ENCODE peak calls at places on chromosomes 16 and 17, in four cellular contexts. V is K562, M is SK-N-SH, X is HepG2. Q is an unnamed sample.

GRCh38 chr17:13843862-13844640 is 225.3 kb upstream of the COX10 start:
- DNase-seq in V (no peak), M (no peak), X (no peak), Q (no peak)

GRCh38 chr17:82849076-82849945 is 9.5 kb upstream of the ZNF750 start:
- DNase-seq in V (no peak), M (no peak), X (no peak), Q (no peak)

GRCh38 chr17:6523330-6523729 is 33.0 kb downstream of the PITPNM3 start:
- DNase-seq in V (no peak), M (no peak), X (peak; percentile 69), Q (peak; percentile 32)

GRCh38 chr17:55735784-55736405 is 13.2 kb upstream of the TMEM100 start:
- DNase-seq in V (peak; percentile 47), M (peak; percentile 52), X (peak; percentile 54), Q (peak; percentile 49)

GRCh38 chr17:81085420-81085911 is 50.5 kb downstream of the BAIAP2 start:
- DNase-seq in V (no peak), M (no peak), X (no peak), Q (no peak)

GRCh38 chr16:47884131-47884725 is 271.6 kb downstream of the ABCC12 start:
- DNase-seq in V (no peak), M (no peak), X (no peak), Q (no peak)

GRCh38 chr16:2838928-2839327 is 8.8 kb downstream of the ZG16B start:
- DNase-seq in V (peak; percentile 78), M (peak; percentile 90), X (peak; percentile 72), Q (no peak)

GRCh38 chr16:85460983-85461813 is 151.9 kb upstream of the GSE1 start:
- DNase-seq in V (no peak), M (peak; percentile 71), X (peak; percentile 39), Q (no peak)

GRCh38 chr17:72489273-72489641 is 368.4 kb downstream of the SOX9 start:
- DNase-seq in V (no peak), M (no peak), X (peak; percentile 67), Q (no peak)

GRCh38 chr17:50523208-50523607 is 9.3 kb upstream of the EPN3 start:
- DNase-seq in V (no peak), M (no peak), X (peak; percentile 55), Q (no peak)

GRCh38 chr17:7848131-7848579 is 6.7 kb upstream of the TMEM88 start:
- DNase-seq in V (no peak), M (no peak), X (no peak), Q (no peak)

GRCh38 chr17:42809250-42809649 is 10.6 kb downstream of the CNTD1 start:
- DNase-seq in V (no peak), M (no peak), X (no peak), Q (no peak)

GRCh38 chr17:66717680-66718079 is 117.2 kb upstream of the CACNG5 start:
- DNase-seq in V (no peak), M (no peak), X (no peak), Q (no peak)

GRCh38 chr16:89661215-89661614 is 3.6 kb downstream of the SPATA33 start:
- DNase-seq in V (no peak), M (no peak), X (no peak), Q (no peak)

GRCh38 chr16:88560722-88561484 is 9.3 kb upstream of the ZC3H18 start:
- DNase-seq in V (peak; percentile 59), M (no peak), X (peak; percentile 44), Q (no peak)

GRCh38 chr17:14337596-14338079 is 36.8 kb downstream of the HS3ST3B1 start:
- DNase-seq in V (no peak), M (no peak), X (no peak), Q (no peak)

GRCh38 chr17:58305626-58306025 is 23.0 kb downstream of the TSPOAP1 start:
- DNase-seq in V (no peak), M (no peak), X (no peak), Q (no peak)

GRCh38 chr16:12498077-12498476 is 305.6 kb downstream of the CPPED1 start:
- DNase-seq in V (no peak), M (no peak), X (no peak), Q (no peak)

GRCh38 chr17:8829036-8829941 is 30.1 kb upstream of the MFSD6L start:
- DNase-seq in V (no peak), M (no peak), X (no peak), Q (no peak)

GRCh38 chr17:32636593-32637218 is 149.9 kb downstream of the CDK5R1 start:
- DNase-seq in V (no peak), M (no peak), X (no peak), Q (no peak)

GRCh38 chr17:33310296-33310695 is 17.2 kb upstream of the ASIC2 start:
- DNase-seq in V (no peak), M (no peak), X (no peak), Q (no peak)

GRCh38 chr16:68744744-68745280 is 7.7 kb downstream of the CDH1 start:
- DNase-seq in V (no peak), M (no peak), X (peak; percentile 97), Q (peak; percentile 88)

GRCh38 chr16:8893976-8894690 is 12.0 kb downstream of the LITAFD start:
- DNase-seq in V (no peak), M (no peak), X (no peak), Q (no peak)

GRCh38 chr17:39951924-39952664 is 10.7 kb upstream of the GSDMA start:
- DNase-seq in V (no peak), M (no peak), X (no peak), Q (no peak)

GRCh38 chr16:28218109-28218508 is 6.3 kb upstream of the XPO6 start:
- DNase-seq in V (peak; percentile 31), M (no peak), X (peak; percentile 56), Q (peak; percentile 47)

GRCh38 chr17:36008998-36009665 is 7.8 kb upstream of the CCL15 start:
- DNase-seq in V (peak; percentile 69), M (peak; percentile 10), X (peak; percentile 48), Q (no peak)

GRCh38 chr17:28530250-28530649 is 22.2 kb downstream of the UNC119 start:
- DNase-seq in V (no peak), M (no peak), X (no peak), Q (no peak)

GRCh38 chr17:66667090-66667489 is 167.8 kb upstream of the CACNG5 start:
- DNase-seq in V (no peak), M (no peak), X (no peak), Q (no peak)

GRCh38 chr16:81004646-81005353 is 1.9 kb downstream of the CMC2 start:
- DNase-seq in V (peak; percentile 36), M (peak; percentile 21), X (peak; percentile 65), Q (peak; percentile 63)

GRCh38 chr16:26826500-26826899 is 240.2 kb upstream of the C16orf82 start:
- DNase-seq in V (no peak), M (no peak), X (no peak), Q (no peak)

GRCh38 chr17:82593590-82594087 is 54.6 kb downstream of the WDR45B start:
- DNase-seq in V (no peak), M (peak; percentile 64), X (no peak), Q (no peak)

GRCh38 chr17:57730026-57730701 is 14.9 kb downstream of the CCDC182 start:
- DNase-seq in V (no peak), M (no peak), X (no peak), Q (no peak)

GRCh38 chr17:40459646-40460584 is 16.7 kb downstream of the IGFBP4 start:
- DNase-seq in V (no peak), M (peak; percentile 54), X (no peak), Q (no peak)

GRCh38 chr17:66614469-66614868 is 220.4 kb upstream of the CACNG5 start:
- DNase-seq in V (no peak), M (no peak), X (no peak), Q (no peak)

GRCh38 chr16:49283376-49284049 is 1.9 kb upstream of the CBLN1 start:
- DNase-seq in V (no peak), M (no peak), X (no peak), Q (no peak)

GRCh38 chr17:76994237-76994637 is 126.0 kb downstream of the MGAT5B start:
- DNase-seq in V (no peak), M (no peak), X (no peak), Q (no peak)

GRCh38 chr17:37476431-37477130 is 13.1 kb upstream of the DUSP14 start:
- DNase-seq in V (no peak), M (no peak), X (peak; percentile 23), Q (no peak)

GRCh38 chr17:33657181-33657580 is 364.1 kb upstream of the ASIC2 start:
- DNase-seq in V (no peak), M (no peak), X (no peak), Q (no peak)

DNA sequence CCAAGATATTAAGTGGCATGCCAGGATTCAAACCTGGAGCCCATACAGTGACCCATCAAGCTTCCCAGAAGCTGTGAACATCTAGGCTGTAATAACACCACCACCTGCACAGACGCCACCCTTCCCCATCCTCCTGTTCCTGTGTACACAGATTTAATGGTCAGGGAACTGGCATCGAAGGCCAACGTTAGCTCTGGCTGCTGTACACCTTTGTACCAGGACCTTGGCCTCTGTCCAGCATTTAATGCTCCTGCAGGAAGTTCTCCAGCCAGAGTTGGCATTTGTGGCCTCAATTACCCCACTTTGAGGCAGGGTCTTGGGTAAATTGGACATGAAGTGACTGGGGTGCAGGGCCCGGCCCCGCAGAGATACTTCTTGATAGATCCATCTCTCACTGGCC is 49.3 kb downstream of the SCNN1B start:
- DNase-seq in V (no peak), M (no peak), X (no peak), Q (no peak)
- TF ChIP-seq ZBTB33 in V (no peak), M (no peak), X (no peak), Q (no peak)

GRCh38 chr17:17790673-17791464 is 45.9 kb downstream of the SREBF1 start:
- DNase-seq in V (no peak), M (peak; percentile 76), X (no peak), Q (no peak)
- TF ChIP-seq ELF1 in V (no peak), M (no peak), X (no peak), Q (no peak)

DNA sequence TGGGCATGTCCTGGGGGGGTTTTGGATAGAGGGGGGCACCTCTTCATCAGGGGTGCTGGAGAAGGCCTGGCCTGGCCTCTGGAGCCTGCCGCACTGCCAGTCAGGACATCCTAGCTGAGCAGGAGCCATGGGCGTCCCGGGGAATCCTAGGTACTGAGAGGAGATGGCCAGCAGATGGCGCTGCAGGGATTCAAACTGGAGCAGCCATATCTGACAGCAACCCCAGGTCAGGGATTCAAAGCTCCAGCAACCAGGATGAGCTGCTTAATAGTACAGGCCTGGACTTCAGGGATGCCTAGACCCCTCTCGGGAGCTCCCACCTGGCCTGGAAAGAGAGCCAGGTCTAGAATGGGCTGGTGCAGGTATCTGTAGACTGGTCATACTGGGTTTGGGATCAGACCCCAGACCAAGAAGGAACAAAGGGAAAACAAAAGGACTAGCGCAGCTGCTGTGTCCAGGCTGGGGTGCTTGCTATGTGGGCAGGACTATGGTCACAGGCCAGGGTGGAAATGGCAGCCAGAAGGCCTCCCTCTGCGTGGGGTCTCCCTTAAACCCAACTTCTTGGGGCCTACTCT is 306.9 kb upstream of the RBFOX1 start:
- DNase-seq in V (peak; percentile 76), M (peak; percentile 79), X (peak; percentile 71), Q (no peak)
- TF ChIP-seq ZBTB33 in V (no peak), M (no peak), X (no peak), Q (no peak)

GRCh38 chr16:55655709-55656694 is at the start of gene SLC6A2:
- DNase-seq in V (no peak), M (peak; percentile 95), X (no peak), Q (no peak)
- TF ChIP-seq ELF1 in V (no peak), M (no peak), X (no peak), Q (no peak)

Q was measured in HCT116.